ENCODE peak calls at places on chromosome 4, in four cellular contexts. B is Peyer's patch, X is lower lobe of right lung, S is pancreas. F is an unnamed sample.

GRCh38 chr4:185671496-185671895 is 136.2 kb upstream of the PDLIM3 start:
- DNase-seq in X (no peak), S (no peak), B (no peak), F (no peak)

GRCh38 chr4:168631241-168632151 is 134.6 kb downstream of the PALLD start:
- DNase-seq in S (peak), X (peak), B (peak), F (peak)

GRCh38 chr4:151668687-151669402 is 92.0 kb downstream of the GATB start:
- DNase-seq in B (no peak), S (no peak), X (no peak), F (no peak)

GRCh38 chr4:14184265-14184664 is 556.7 kb upstream of the BOD1L1 start:
- DNase-seq in S (no peak), B (no peak), X (no peak), F (no peak)

GRCh38 chr4:5783486-5783885 is 72.5 kb downstream of the EVC start:
- DNase-seq in B (no peak), X (no peak), S (no peak), F (no peak)

GRCh38 chr4:99669084-99669483 is 11.5 kb upstream of the C4orf54 start:
- DNase-seq in S (no peak), B (no peak), X (no peak), F (no peak)

GRCh38 chr4:36676139-36677050 is 395.0 kb downstream of the DTHD1 start:
- DNase-seq in B (no peak), S (no peak), X (no peak), F (no peak)

GRCh38 chr4:185115827-185116232 is 27.2 kb upstream of the SLC25A4 start:
- DNase-seq in B (no peak), S (peak), X (no peak), F (peak)

GRCh38 chr4:25098964-25099843 is 61.0 kb downstream of the SEPSECS start:
- DNase-seq in X (no peak), B (peak), S (peak), F (peak)

GRCh38 chr4:2413821-2414610 is 4.4 kb downstream of the ZFYVE28 start:
- DNase-seq in X (peak), S (no peak), B (peak), F (no peak)

GRCh38 chr4:79364048-79364447 is 38.2 kb upstream of the NAA11 start:
- DNase-seq in B (no peak), X (no peak), S (no peak), F (no peak)

GRCh38 chr4:43277003-43277402 is 384.5 kb downstream of the GRXCR1 start:
- DNase-seq in X (no peak), S (no peak), B (no peak), F (no peak)

GRCh38 chr4:60485279-60485678 is 714.8 kb upstream of the ADGRL3 start:
- DNase-seq in B (no peak), X (no peak), S (no peak), F (no peak)

GRCh38 chr4:39043697-39044363 is 11.6 kb upstream of the TMEM156 start:
- DNase-seq in S (no peak), B (no peak), X (no peak), F (no peak)

GRCh38 chr4:6446538-6447451 is 25.6 kb downstream of the PPP2R2C start:
- DNase-seq in B (peak), S (no peak), X (no peak), F (peak)

GRCh38 chr4:36281384-36282106 is at the start of gene DTHD1:
- DNase-seq in X (no peak), S (no peak), B (no peak), F (no peak)

GRCh38 chr4:155602351-155603140 is 64.1 kb upstream of the GUCY1A1 start:
- DNase-seq in S (no peak), X (no peak), B (no peak), F (no peak)

GRCh38 chr4:172998527-172999469 is 169.8 kb upstream of the GALNT7 start:
- DNase-seq in S (no peak), B (no peak), X (no peak), F (no peak)

GRCh38 chr4:89616382-89616781 is 220.6 kb downstream of the SNCA start:
- DNase-seq in S (no peak), B (no peak), X (no peak), F (no peak)

GRCh38 chr4:99640676-99641075 is 17.0 kb downstream of the C4orf54 start:
- DNase-seq in X (no peak), S (no peak), B (no peak), F (no peak)

GRCh38 chr4:8202526-8203375 is 3.7 kb downstream of the SH3TC1 start:
- DNase-seq in B (no peak), S (no peak), X (no peak), F (no peak)

GRCh38 chr4:8203817-8204216 is 4.7 kb downstream of the SH3TC1 start:
- DNase-seq in B (no peak), X (no peak), S (no peak), F (no peak)

GRCh38 chr4:8200302-8200975 is 1.3 kb downstream of the SH3TC1 start:
- DNase-seq in S (peak), B (no peak), X (peak), F (peak)

GRCh38 chr4:8201341-8201781 is 2.3 kb downstream of the SH3TC1 start:
- DNase-seq in B (no peak), X (no peak), S (no peak), F (peak)

DNA sequence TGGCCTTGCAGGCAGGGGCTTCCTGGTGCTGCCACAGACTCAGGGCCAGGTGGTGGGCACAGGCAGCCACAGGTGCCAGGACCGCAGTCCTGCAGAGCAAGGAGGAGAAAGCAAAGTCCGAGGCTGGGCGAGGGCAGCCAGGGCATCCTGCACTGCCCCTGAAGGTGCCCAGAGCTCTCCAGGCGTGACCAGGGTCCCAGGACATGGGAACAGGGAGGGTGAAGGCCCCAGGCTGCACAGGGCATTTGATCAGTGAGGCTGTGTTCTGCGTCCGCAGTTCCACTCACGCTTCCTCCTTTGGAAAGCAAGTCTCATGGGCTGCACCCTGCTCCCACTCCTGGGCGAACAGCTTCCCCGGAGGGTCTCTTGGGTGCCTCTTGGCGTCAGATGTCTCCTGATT is 3.0 kb downstream of the SH3TC1 start:
- DNase-seq in X (no peak), B (no peak), S (no peak), F (no peak)
- H3K4me3 ChIP-seq in X (peak), B (no peak), S (no peak), F (peak)

GRCh38 chr4:56050584-56050983 is 101.8 kb downstream of the CEP135 start:
- DNase-seq in S (no peak), X (no peak), B (no peak), F (no peak)
- H3K4me3 ChIP-seq in S (no peak), X (no peak), B (no peak), F (peak)

DNA sequence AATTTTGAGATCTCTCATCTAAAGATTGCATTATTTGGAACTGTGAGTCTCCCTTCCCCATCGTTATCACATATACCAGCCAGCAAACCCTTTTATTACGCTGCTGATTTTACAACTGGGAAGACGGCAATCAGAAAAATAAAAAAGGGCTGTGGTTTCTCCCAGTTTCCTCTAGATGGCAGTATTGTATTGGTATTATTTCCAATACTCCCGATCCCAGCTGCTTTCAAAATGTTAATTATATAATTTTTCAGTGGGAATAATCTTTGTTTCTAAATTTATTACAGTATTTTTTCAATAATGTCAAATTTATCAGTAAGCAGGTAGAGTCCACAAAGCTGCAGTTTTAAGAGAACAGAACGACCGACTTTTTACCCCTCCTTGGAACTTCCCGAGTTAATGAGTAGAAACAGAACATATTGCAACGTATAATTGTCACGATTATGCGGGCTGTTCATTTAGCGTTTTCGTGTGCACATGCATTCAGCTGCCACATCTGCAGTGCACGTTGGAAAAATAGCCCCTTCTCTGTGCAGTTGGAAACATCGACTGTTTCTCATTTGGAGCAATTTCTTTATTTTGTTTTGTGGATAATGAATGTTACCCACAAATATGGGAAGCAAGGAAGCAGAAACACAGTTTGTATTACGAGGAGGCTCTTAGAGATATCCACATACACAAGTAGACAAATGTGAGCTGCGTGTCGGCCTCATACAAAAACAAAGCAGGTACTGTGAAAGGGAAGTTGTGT is 187.9 kb downstream of the STIM2 start:
- DNase-seq in S (no peak), X (no peak), B (no peak), F (no peak)
- H3K4me3 ChIP-seq in S (peak), X (peak), B (peak), F (peak)

GRCh38 chr4:48654015-48654664 is 125.9 kb downstream of the FRYL start:
- DNase-seq in X (no peak), S (no peak), B (no peak), F (no peak)
- H3K4me3 ChIP-seq in X (peak), S (no peak), B (no peak), F (no peak)

GRCh38 chr4:41560112-41560511 is 22.2 kb downstream of the LIMCH1 start:
- DNase-seq in S (no peak), B (no peak), X (no peak), F (no peak)

GRCh38 chr4:41567186-41567585 is 29.2 kb downstream of the LIMCH1 start:
- DNase-seq in S (no peak), X (no peak), B (no peak), F (no peak)

GRCh38 chr4:41561241-41561640 is 23.3 kb downstream of the LIMCH1 start:
- DNase-seq in B (no peak), X (no peak), S (no peak), F (no peak)
- H3K4me3 ChIP-seq in B (no peak), X (no peak), S (no peak), F (no peak)

GRCh38 chr4:3766791-3767561 is 791 bp downstream of the ADRA2C start:
- DNase-seq in B (no peak), X (no peak), S (no peak), F (peak)
- H3K4me3 ChIP-seq in B (no peak), X (peak), S (peak), F (peak)

DNA sequence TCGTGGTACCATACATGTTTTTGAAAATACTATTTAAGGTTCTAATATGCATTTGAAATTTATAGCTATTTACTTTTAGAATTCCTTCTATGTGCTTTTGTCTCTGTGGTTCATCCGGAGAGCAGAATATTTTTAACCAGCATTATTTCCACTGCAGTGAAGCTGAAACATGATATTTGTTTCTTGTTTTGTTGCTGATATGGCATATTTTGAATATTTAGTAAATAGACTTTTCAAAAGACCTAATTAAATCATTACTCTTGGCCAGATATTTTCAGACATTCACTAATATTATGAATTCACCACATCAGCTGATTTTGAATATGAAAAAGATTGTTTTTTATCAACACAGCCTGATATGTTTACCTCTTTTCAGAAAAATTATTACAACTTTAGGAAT is 87.0 kb downstream of the FAT4 start:
- DNase-seq in X (no peak), S (no peak), B (no peak), F (no peak)
- H3K4me3 ChIP-seq in X (no peak), S (no peak), B (no peak), F (no peak)

GRCh38 chr4:110799171-110799570 is 176.3 kb upstream of the PITX2 start:
- DNase-seq in S (no peak), B (no peak), X (no peak), F (no peak)
- H3K4me3 ChIP-seq in S (no peak), B (no peak), X (no peak), F (no peak)

GRCh38 chr4:48478273-48478672 is 4.9 kb upstream of the SLC10A4 start:
- DNase-seq in X (no peak), B (no peak), S (no peak), F (no peak)

GRCh38 chr4:48483006-48483776 is at the start of gene SLC10A4:
- DNase-seq in X (peak), B (no peak), S (no peak), F (peak)

GRCh38 chr4:48484494-48485168 is 1.5 kb downstream of the SLC10A4 start:
- DNase-seq in X (no peak), S (no peak), B (no peak), F (no peak)

GRCh38 chr4:48481581-48481980 is 1.6 kb upstream of the SLC10A4 start:
- DNase-seq in X (no peak), S (no peak), B (no peak), F (peak)

DNA sequence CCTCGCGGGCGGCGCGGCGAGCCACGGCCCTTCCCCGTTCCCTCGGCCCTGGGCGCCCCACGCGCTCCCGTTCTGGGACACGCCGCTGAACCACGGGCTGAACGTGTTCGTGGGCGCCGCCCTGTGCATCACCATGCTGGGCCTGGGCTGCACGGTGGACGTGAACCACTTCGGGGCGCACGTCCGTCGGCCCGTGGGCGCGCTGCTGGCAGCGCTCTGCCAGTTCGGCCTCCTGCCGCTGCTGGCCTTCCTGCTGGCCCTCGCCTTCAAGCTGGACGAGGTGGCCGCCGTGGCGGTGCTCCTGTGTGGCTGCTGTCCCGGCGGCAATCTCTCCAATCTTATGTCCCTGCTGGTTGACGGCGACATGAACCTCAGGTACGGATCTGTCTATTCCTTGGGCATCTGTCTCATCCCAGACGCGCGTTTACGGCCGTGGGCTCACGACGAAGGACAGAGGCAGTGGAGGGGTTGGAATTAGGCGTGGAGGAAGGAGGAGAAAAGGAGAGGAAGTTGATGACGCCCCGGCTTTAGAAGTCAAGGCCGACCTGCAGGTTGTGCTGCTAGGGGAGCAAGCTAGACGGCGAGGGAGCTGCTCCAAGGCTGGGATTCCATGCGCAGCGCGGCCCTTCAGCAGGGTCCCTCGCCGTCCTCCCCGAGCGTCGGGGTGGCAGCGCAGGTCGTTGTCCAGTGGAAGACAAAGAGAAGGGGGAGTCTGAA is 792 bp downstream of the SLC10A4 start:
- DNase-seq in X (peak), S (no peak), B (no peak), F (peak)
- H3K4me3 ChIP-seq in X (peak), S (peak), B (no peak), F (peak)